ENCODE peak calls at places on chromosomes 6 and 20, in nine cellular contexts. One of them, this sample, is unnamed.

GRCh38 chr20:3203315-3204123 is 963 bp downstream of the DDRGK1 start:
- DNase-seq in ACHN: peak
- DNase-seq in upper lobe of right lung: no peak
- DNase-seq in skeletal muscle cell: no peak
- DNase-seq in B cell: peak
- DNase-seq in NCI-H1092: peak
- DNase-seq in A549: no peak
- DNase-seq in foreskin melanocyte: peak
- DNase-seq in cardiac muscle cell: peak
- DNase-seq in this sample: no peak

GRCh38 chr6:17381429-17382147 is 11.8 kb upstream of the CAP2 start:
- DNase-seq in ACHN: no peak
- DNase-seq in upper lobe of right lung: no peak
- DNase-seq in skeletal muscle cell: peak
- DNase-seq in B cell: no peak
- DNase-seq in NCI-H1092: no peak
- DNase-seq in A549: peak
- DNase-seq in foreskin melanocyte: no peak
- DNase-seq in cardiac muscle cell: no peak
- DNase-seq in this sample: no peak

GRCh38 chr6:11609324-11610071 is 71.9 kb downstream of the TMEM170B start:
- DNase-seq in ACHN: no peak
- DNase-seq in upper lobe of right lung: no peak
- DNase-seq in skeletal muscle cell: peak
- DNase-seq in B cell: no peak
- DNase-seq in NCI-H1092: no peak
- DNase-seq in A549: peak
- DNase-seq in foreskin melanocyte: no peak
- DNase-seq in cardiac muscle cell: peak
- DNase-seq in this sample: peak

GRCh38 chr6:12152023-12152960 is 137.9 kb upstream of the EDN1 start:
- DNase-seq in ACHN: no peak
- DNase-seq in upper lobe of right lung: no peak
- DNase-seq in skeletal muscle cell: no peak
- DNase-seq in B cell: no peak
- DNase-seq in NCI-H1092: no peak
- DNase-seq in A549: no peak
- DNase-seq in foreskin melanocyte: peak
- DNase-seq in cardiac muscle cell: peak
- DNase-seq in this sample: no peak

GRCh38 chr6:108243836-108244235 is 17.0 kb downstream of the SNX3 start:
- DNase-seq in ACHN: no peak
- DNase-seq in upper lobe of right lung: no peak
- DNase-seq in skeletal muscle cell: no peak
- DNase-seq in B cell: no peak
- DNase-seq in NCI-H1092: no peak
- DNase-seq in A549: no peak
- DNase-seq in foreskin melanocyte: no peak
- DNase-seq in cardiac muscle cell: no peak
- DNase-seq in this sample: no peak

GRCh38 chr6:16803294-16804006 is 42.2 kb upstream of the ATXN1 start:
- DNase-seq in ACHN: no peak
- DNase-seq in upper lobe of right lung: no peak
- DNase-seq in skeletal muscle cell: peak
- DNase-seq in B cell: no peak
- DNase-seq in NCI-H1092: no peak
- DNase-seq in A549: no peak
- DNase-seq in foreskin melanocyte: peak
- DNase-seq in cardiac muscle cell: peak
- DNase-seq in this sample: no peak

GRCh38 chr6:35146453-35146852 is 5.3 kb upstream of the TCP11 start:
- DNase-seq in ACHN: peak
- DNase-seq in upper lobe of right lung: peak
- DNase-seq in skeletal muscle cell: no peak
- DNase-seq in B cell: no peak
- DNase-seq in NCI-H1092: peak
- DNase-seq in A549: peak
- DNase-seq in foreskin melanocyte: peak
- DNase-seq in cardiac muscle cell: peak
- DNase-seq in this sample: peak

GRCh38 chr6:166988674-166989201 is 10.5 kb upstream of the CEP43 start:
- DNase-seq in ACHN: no peak
- DNase-seq in upper lobe of right lung: no peak
- DNase-seq in skeletal muscle cell: no peak
- DNase-seq in B cell: no peak
- DNase-seq in NCI-H1092: no peak
- DNase-seq in A549: no peak
- DNase-seq in foreskin melanocyte: no peak
- DNase-seq in cardiac muscle cell: no peak
- DNase-seq in this sample: no peak

GRCh38 chr6:157388924-157389323 is 7.9 kb downstream of the ZDHHC14 start:
- DNase-seq in ACHN: no peak
- DNase-seq in upper lobe of right lung: no peak
- DNase-seq in skeletal muscle cell: no peak
- DNase-seq in B cell: no peak
- DNase-seq in NCI-H1092: no peak
- DNase-seq in A549: no peak
- DNase-seq in foreskin melanocyte: no peak
- DNase-seq in cardiac muscle cell: no peak
- DNase-seq in this sample: no peak

GRCh38 chr20:36825374-36826104 is 50.4 kb upstream of the TLDC2 start:
- DNase-seq in ACHN: no peak
- DNase-seq in upper lobe of right lung: no peak
- DNase-seq in skeletal muscle cell: no peak
- DNase-seq in B cell: no peak
- DNase-seq in NCI-H1092: peak
- DNase-seq in A549: no peak
- DNase-seq in foreskin melanocyte: no peak
- DNase-seq in cardiac muscle cell: no peak
- DNase-seq in this sample: no peak

GRCh38 chr20:45067558-45067957 is 33.4 kb downstream of the KCNS1 start:
- DNase-seq in ACHN: no peak
- DNase-seq in upper lobe of right lung: no peak
- DNase-seq in skeletal muscle cell: no peak
- DNase-seq in B cell: no peak
- DNase-seq in NCI-H1092: no peak
- DNase-seq in A549: no peak
- DNase-seq in foreskin melanocyte: no peak
- DNase-seq in cardiac muscle cell: no peak
- DNase-seq in this sample: no peak

GRCh38 chr20:4135385-4136077 is 120.2 kb upstream of the RNF24 start:
- DNase-seq in ACHN: peak
- DNase-seq in upper lobe of right lung: no peak
- DNase-seq in skeletal muscle cell: peak
- DNase-seq in B cell: no peak
- DNase-seq in NCI-H1092: no peak
- DNase-seq in A549: peak
- DNase-seq in foreskin melanocyte: peak
- DNase-seq in cardiac muscle cell: no peak
- DNase-seq in this sample: peak

GRCh38 chr6:158960046-158960445 is 40.0 kb downstream of the RSPH3 start:
- DNase-seq in ACHN: no peak
- DNase-seq in upper lobe of right lung: no peak
- DNase-seq in skeletal muscle cell: no peak
- DNase-seq in B cell: no peak
- DNase-seq in NCI-H1092: no peak
- DNase-seq in A549: no peak
- DNase-seq in foreskin melanocyte: no peak
- DNase-seq in cardiac muscle cell: no peak
- DNase-seq in this sample: no peak

GRCh38 chr6:132003516-132004178 is 52.5 kb upstream of the CCN2 start:
- DNase-seq in ACHN: no peak
- DNase-seq in upper lobe of right lung: no peak
- DNase-seq in skeletal muscle cell: no peak
- DNase-seq in B cell: no peak
- DNase-seq in NCI-H1092: no peak
- DNase-seq in A549: no peak
- DNase-seq in foreskin melanocyte: no peak
- DNase-seq in cardiac muscle cell: no peak
- DNase-seq in this sample: no peak

This sample was measured in NCI-H460.